ENCODE peak calls at places on chromosomes 6 and 20, in five cellular contexts. O is mesenteric fat pad, C is H9, L is HT1080, G is right lobe of liver. F is an unnamed sample.

GRCh38 chr6:165059032-165059431 is 250.4 kb downstream of the C6orf118 start:
- DNase-seq in O (no peak), C (no peak), L (peak), G (no peak), F (no peak)

GRCh38 chr6:170449835-170450753 is 103.0 kb downstream of the PSMB1 start:
- DNase-seq in O (peak), C (no peak), L (no peak), G (peak), F (peak)

GRCh38 chr6:217048-217659 is 75.1 kb upstream of the DUSP22 start:
- DNase-seq in O (no peak), C (peak), L (no peak), G (no peak), F (peak)

GRCh38 chr20:36573103-36573797 is at the start of gene TGIF2:
- DNase-seq in O (no peak), C (peak), L (peak), G (peak), F (peak)

GRCh38 chr6:153616506-153616905 is 422.5 kb upstream of the OPRM1 start:
- DNase-seq in O (no peak), C (peak), L (no peak), G (no peak), F (no peak)

GRCh38 chr20:18728867-18729224 is 84.7 kb upstream of the SCP2D1 start:
- DNase-seq in O (no peak), C (no peak), L (no peak), G (no peak), F (no peak)

GRCh38 chr20:58702859-58703648 is 10.5 kb downstream of the NPEPL1 start:
- DNase-seq in O (no peak), C (no peak), L (no peak), G (peak), F (no peak)

GRCh38 chr20:48621256-48622078 is 206.3 kb downstream of the PREX1 start:
- DNase-seq in O (no peak), C (no peak), L (peak), G (no peak), F (no peak)

GRCh38 chr6:6704423-6705060 is 116.0 kb downstream of the LY86 start:
- DNase-seq in O (no peak), C (no peak), L (no peak), G (no peak), F (no peak)

GRCh38 chr20:58609026-58609425 is 42.1 kb upstream of the STX16 start:
- DNase-seq in O (no peak), C (no peak), L (no peak), G (no peak), F (no peak)

GRCh38 chr6:37495199-37495913 is 4.3 kb downstream of the CCDC167 start:
- DNase-seq in O (no peak), C (no peak), L (no peak), G (no peak), F (no peak)

GRCh38 chr6:118652051-118652699 is 784 bp upstream of the CEP85L start:
- DNase-seq in O (no peak), C (peak), L (no peak), G (no peak), F (no peak)

GRCh38 chr6:3651698-3652229 is 99.7 kb downstream of the PXDC1 start:
- DNase-seq in O (no peak), C (no peak), L (no peak), G (no peak), F (no peak)

GRCh38 chr20:43961541-43962471 is 47.2 kb downstream of the TOX2 start:
- DNase-seq in O (peak), C (peak), L (no peak), G (no peak), F (no peak)

GRCh38 chr6:22024004-22024403 is 272.8 kb downstream of the PRL start:
- DNase-seq in O (no peak), C (no peak), L (no peak), G (no peak), F (no peak)

GRCh38 chr6:63525186-63525878 is 46.9 kb upstream of the LOC128125822 start:
- DNase-seq in O (no peak), C (peak), L (no peak), G (no peak), F (no peak)

GRCh38 chr6:146813554-146813953 is 214.8 kb downstream of the ADGB start:
- DNase-seq in O (no peak), C (no peak), L (no peak), G (no peak), F (no peak)